ENCODE peak calls at places on chromosomes 2 and 18, in nine cellular contexts. F, B, I, J, C, E, Z, U and R are unnamed samples.

GRCh38 chr2:165162466-165162865 is 41.4 kb downstream of the SCN3A start:
- DNase-seq in C (no peak), E (no peak), J (no peak), U (no peak), F (no peak), Z (no peak), I (no peak), B (peak; percentile 74), R (no peak)

GRCh38 chr2:144429396-144430112 is 90.4 kb downstream of the ZEB2 start:
- DNase-seq in E (no peak), J (no peak), Z (no peak), C (no peak), B (no peak), F (no peak), I (no peak), U (no peak), R (no peak)

GRCh38 chr2:176583530-176584101 is 314.4 kb downstream of the MTX2 start:
- DNase-seq in C (no peak), J (no peak), B (no peak), F (no peak), U (no peak), E (peak; percentile 63), Z (peak; percentile 40), I (no peak), R (no peak)

GRCh38 chr2:26462511-26463251 is 15.2 kb downstream of the OTOF start:
- DNase-seq in E (peak; percentile 64), J (peak; percentile 84), I (peak; percentile 7), B (peak; percentile 39), F (peak; percentile 75), U (no peak), Z (peak; percentile 59), C (peak; percentile 72), R (no peak)

GRCh38 chr2:64698668-64699444 is 45.1 kb upstream of the SERTAD2 start:
- DNase-seq in I (no peak), U (no peak), Z (peak; percentile 86), C (peak; percentile 80), F (no peak), E (peak; percentile 81), J (peak; percentile 73), B (no peak), R (no peak)

GRCh38 chr18:50277935-50278334 is 3.4 kb downstream of the MBD1 start:
- DNase-seq in J (no peak), C (no peak), U (no peak), Z (no peak), B (no peak), I (no peak), F (no peak), E (no peak), R (no peak)

GRCh38 chr2:111171337-111171930 is 50.7 kb downstream of the BCL2L11 start:
- DNase-seq in Z (no peak), E (no peak), I (no peak), U (no peak), J (no peak), B (no peak), C (no peak), F (no peak), R (no peak)

GRCh38 chr18:58761241-58761969 is 90.1 kb downstream of the MALT1 start:
- DNase-seq in Z (no peak), F (no peak), E (no peak), U (no peak), B (no peak), J (no peak), C (no peak), I (no peak), R (no peak)

GRCh38 chr2:55703350-55703749 is 9.7 kb upstream of the PNPT1 start:
- DNase-seq in I (no peak), C (no peak), Z (no peak), E (no peak), F (no peak), U (no peak), J (no peak), B (no peak), R (no peak)

GRCh38 chr2:132623096-132623839 is 46.7 kb downstream of the LYPD1 start:
- DNase-seq in B (no peak), U (no peak), F (no peak), I (peak; percentile 66), C (no peak), Z (peak; percentile 85), E (no peak), J (peak; percentile 69), R (no peak)

GRCh38 chr18:68397241-68398035 is 317.5 kb downstream of the TMX3 start:
- DNase-seq in J (no peak), F (no peak), E (no peak), I (no peak), Z (no peak), B (no peak), C (no peak), U (no peak), R (no peak)

GRCh38 chr2:207711750-207712487 is 479 bp downstream of the CCNYL1 start:
- DNase-seq in U (peak; percentile 60), B (peak; percentile 31), I (no peak), J (peak; percentile 65), Z (peak; percentile 28), E (no peak), F (peak; percentile 63), C (peak; percentile 70), R (no peak)

GRCh38 chr2:237180225-237180624 is 94.5 kb downstream of the COPS8 start:
- DNase-seq in C (no peak), J (no peak), F (no peak), I (no peak), B (no peak), U (no peak), Z (no peak), E (no peak), R (no peak)

GRCh38 chr2:20604401-20604911 is 46.4 kb downstream of the HS1BP3 start:
- DNase-seq in E (no peak), J (no peak), I (no peak), B (no peak), U (no peak), F (no peak), Z (no peak), C (no peak), R (no peak)

GRCh38 chr2:20963867-20964266 is 80.0 kb downstream of the APOB start:
- DNase-seq in U (no peak), B (no peak), I (no peak), Z (no peak), E (no peak), J (no peak), F (no peak), C (no peak), R (no peak)

GRCh38 chr2:32838418-32838817 is 108.3 kb upstream of the LTBP1 start:
- DNase-seq in F (no peak), Z (no peak), J (no peak), B (no peak), C (no peak), E (no peak), I (no peak), U (no peak), R (no peak)

GRCh38 chr18:46663539-46663938 is 6.5 kb upstream of the LOXHD1 start:
- DNase-seq in Z (no peak), C (no peak), U (no peak), E (no peak), B (no peak), J (no peak), I (no peak), F (no peak), R (no peak)

GRCh38 chr2:174051741-174052638 is 86.8 kb upstream of the SP3 start:
- DNase-seq in E (peak; percentile 41), Z (peak; percentile 65), I (no peak), U (no peak), F (no peak), J (peak; percentile 89), C (peak; percentile 69), B (no peak), R (no peak)

GRCh38 chr2:200039847-200040246 is 84.5 kb downstream of the MAIP1 start:
- DNase-seq in F (no peak), J (peak; percentile 57), E (no peak), Z (peak; percentile 100), I (no peak), B (no peak), U (no peak), C (no peak), R (no peak)

GRCh38 chr2:171798156-171798815 is 95.8 kb downstream of the SLC25A12 start:
- DNase-seq in F (no peak), U (no peak), J (peak; percentile 27), B (no peak), C (peak; percentile 62), I (peak; percentile 95), Z (peak; percentile 49), E (peak; percentile 17), R (no peak)

GRCh38 chr2:133218204-133218603 is 350.1 kb downstream of the NCKAP5 start:
- DNase-seq in I (no peak), E (no peak), J (no peak), F (no peak), B (no peak), U (no peak), C (no peak), Z (no peak), R (no peak)

GRCh38 chr2:232292395-232293154 is 86.0 kb upstream of the ALPP start:
- DNase-seq in U (peak; percentile 54), J (peak; percentile 70), I (peak; percentile 23), Z (peak; percentile 52), E (peak; percentile 20), B (no peak), C (peak; percentile 51), F (peak; percentile 48), R (no peak)

GRCh38 chr18:55592572-55592971 is 4.6 kb upstream of the TCF4 start:
- DNase-seq in F (no peak), C (no peak), E (no peak), B (no peak), J (no peak), I (no peak), U (no peak), Z (no peak), R (no peak)

GRCh38 chr2:72755647-72756423 is 70.0 kb downstream of the EXOC6B start:
- DNase-seq in C (no peak), F (no peak), Z (peak; percentile 78), J (no peak), U (no peak), E (no peak), B (no peak), I (no peak), R (no peak)

GRCh38 chr2:186599186-186599778 is 9.4 kb downstream of the ITGAV start:
- DNase-seq in J (no peak), Z (no peak), F (no peak), C (no peak), U (no peak), B (no peak), E (no peak), I (no peak), R (no peak)

GRCh38 chr2:105584437-105585010 is 160.2 kb upstream of the NCK2 start:
- DNase-seq in U (no peak), C (no peak), I (peak; percentile 27), B (no peak), F (no peak), E (no peak), J (no peak), Z (no peak), R (no peak)

GRCh38 chr2:23595601-23596251 is 210.7 kb downstream of the KLHL29 start:
- DNase-seq in I (no peak), C (peak; percentile 83), F (peak; percentile 57), U (no peak), Z (peak; percentile 90), E (no peak), B (peak; percentile 75), J (peak; percentile 62), R (no peak)

GRCh38 chr2:26925100-26925791 is 45.2 kb upstream of the MAPRE3 start:
- DNase-seq in U (no peak), I (no peak), Z (peak; percentile 3), C (no peak), E (no peak), F (no peak), J (peak; percentile 23), B (no peak), R (no peak)

GRCh38 chr2:143878131-143878530 is 641.8 kb downstream of the ZEB2 start:
- DNase-seq in Z (no peak), U (no peak), C (no peak), J (no peak), F (no peak), E (no peak), B (peak; percentile 2), I (no peak), R (no peak)

GRCh38 chr2:200081221-200081620 is 125.8 kb downstream of the MAIP1 start:
- DNase-seq in E (peak; percentile 15), I (no peak), F (peak; percentile 41), U (no peak), B (no peak), J (no peak), C (no peak), Z (no peak), R (no peak)

GRCh38 chr2:52995439-52995838 is 772.2 kb upstream of the CHAC2 start:
- DNase-seq in J (no peak), C (no peak), B (no peak), Z (no peak), U (no peak), F (no peak), I (no peak), E (no peak), R (no peak)